ENCODE peak calls at places on chromosomes 12 and 14, in nine cellular contexts. A is activated T-helper 1 cell treated with Interleukin-2 at 50 U/mL for 16 hours; D is GM13976; T is H54; X is NCI-H2081; V is heart right ventricle; O is activated CD4-positive, alpha-beta memory T cell treated with anti-CD3 and anti-CD28 coated beads for 36 hours; L is glomerular endothelial cell; H is stimulated activated CD4-positive, alpha-beta T cell treated with anti-CD3 and anti-CD28 coated beads, Interleukin-2, amount 100 ng/mL, for 48 hours. C is an unnamed sample.

GRCh38 chr12:65603428-65604351 is 220.6 kb upstream of the HMGA2 start:
- DNase-seq in X (no peak), V (no peak), A (no peak), L (peak), H (no peak), O (no peak), T (peak), D (no peak), C (peak)

GRCh38 chr14:59133202-59133601 is 55.3 kb upstream of the DAAM1 start:
- DNase-seq in T (no peak), L (no peak), A (no peak), V (no peak), X (no peak), O (no peak), D (no peak), H (no peak), C (no peak)

GRCh38 chr14:92945959-92946846 is 23.3 kb downstream of the CHGA start:
- DNase-seq in O (no peak), T (peak), L (no peak), X (no peak), D (no peak), A (no peak), H (no peak), V (peak), C (no peak)

GRCh38 chr12:8088574-8088973 is 6.5 kb downstream of the NECAP1 start:
- DNase-seq in L (no peak), X (no peak), T (no peak), V (no peak), A (no peak), H (peak), O (peak), D (peak), C (no peak)

GRCh38 chr14:77457115-77457521 is 283 bp downstream of the VIPAS39 start:
- DNase-seq in D (no peak), O (no peak), H (no peak), L (no peak), T (peak), X (no peak), A (no peak), V (no peak), C (no peak)

GRCh38 chr14:70254476-70254961 is 65.8 kb upstream of the SLC8A3 start:
- DNase-seq in V (peak), A (no peak), T (no peak), L (no peak), X (peak), H (no peak), O (peak), D (peak), C (no peak)

GRCh38 chr12:9361879-9362326 is 153.7 kb upstream of the PZP start:
- DNase-seq in D (peak), H (no peak), X (no peak), L (no peak), O (peak), V (no peak), A (no peak), T (no peak), C (no peak)

GRCh38 chr14:102798926-102799325 is 21.7 kb downstream of the TRAF3 start:
- DNase-seq in L (no peak), O (no peak), H (no peak), T (no peak), V (no peak), X (no peak), A (no peak), D (peak), C (no peak)

GRCh38 chr12:130764475-130765185 is 48.5 kb upstream of the RIMBP2 start:
- DNase-seq in T (no peak), L (no peak), D (no peak), A (no peak), X (no peak), H (peak), O (peak), V (no peak), C (no peak)

C was measured in BJ.